ENCODE peak calls at places on chromosomes 4 and X, in four cellular contexts. M, D, V and F are unnamed samples.

GRCh38 chr4:30605616-30606015 is 114.6 kb upstream of the PCDH7 start:
- DNase-seq in M (no peak), D (no peak), V (no peak), F (peak)

GRCh38 chr4:14329228-14329627 is 673.1 kb upstream of the CPEB2 start:
- DNase-seq in M (no peak), D (no peak), V (no peak), F (no peak)

GRCh38 chrX:10071451-10072163 is 85.2 kb upstream of the CLCN4 start:
- DNase-seq in M (no peak), D (peak), V (no peak), F (no peak)

GRCh38 chr4:86484241-86484640 is 109.9 kb upstream of the PTPN13 start:
- DNase-seq in M (no peak), D (no peak), V (no peak), F (peak)

GRCh38 chr4:80438016-80438415 is 102.5 kb downstream of the CFAP299 start:
- DNase-seq in M (no peak), D (no peak), V (no peak), F (no peak)

GRCh38 chr4:26568446-26568994 is 15.4 kb upstream of the TBC1D19 start:
- DNase-seq in M (no peak), D (peak), V (no peak), F (peak)

GRCh38 chr4:176277162-176277904 is 8.3 kb upstream of the ASB5 start:
- DNase-seq in M (no peak), D (peak), V (no peak), F (peak)

GRCh38 chr4:83282049-83282535 is 2.5 kb downstream of the COQ2 start:
- DNase-seq in M (no peak), D (peak), V (no peak), F (peak)

GRCh38 chr4:48578132-48578964 is 88.3 kb downstream of the ZAR1 start:
- DNase-seq in M (peak), D (peak), V (no peak), F (peak)

GRCh38 chr4:15982833-15983528 is 20.0 kb upstream of the FGFBP2 start:
- DNase-seq in M (no peak), D (no peak), V (no peak), F (no peak)

GRCh38 chr4:54228563-54229501 is at the start of gene PDGFRA:
- DNase-seq in M (peak), D (peak), V (no peak), F (peak)

GRCh38 chr4:128660361-128660964 is 149.0 kb upstream of the JADE1 start:
- DNase-seq in M (no peak), D (peak), V (no peak), F (no peak)

GRCh38 chr4:38075370-38076152 is 115.4 kb downstream of the PTTG2 start:
- DNase-seq in M (no peak), D (peak), V (no peak), F (no peak)

GRCh38 chr4:136036744-136037143 is 1495.5 kb downstream of the PCDH18 start:
- DNase-seq in M (no peak), D (peak), V (no peak), F (peak)

GRCh38 chrX:13778916-13779315 is 38.0 kb downstream of the GPM6B start:
- DNase-seq in M (no peak), D (peak), V (no peak), F (no peak)

GRCh38 chrX:11309220-11309619 is 16.0 kb downstream of the AMELX start:
- DNase-seq in M (no peak), D (no peak), V (no peak), F (no peak)

DNA sequence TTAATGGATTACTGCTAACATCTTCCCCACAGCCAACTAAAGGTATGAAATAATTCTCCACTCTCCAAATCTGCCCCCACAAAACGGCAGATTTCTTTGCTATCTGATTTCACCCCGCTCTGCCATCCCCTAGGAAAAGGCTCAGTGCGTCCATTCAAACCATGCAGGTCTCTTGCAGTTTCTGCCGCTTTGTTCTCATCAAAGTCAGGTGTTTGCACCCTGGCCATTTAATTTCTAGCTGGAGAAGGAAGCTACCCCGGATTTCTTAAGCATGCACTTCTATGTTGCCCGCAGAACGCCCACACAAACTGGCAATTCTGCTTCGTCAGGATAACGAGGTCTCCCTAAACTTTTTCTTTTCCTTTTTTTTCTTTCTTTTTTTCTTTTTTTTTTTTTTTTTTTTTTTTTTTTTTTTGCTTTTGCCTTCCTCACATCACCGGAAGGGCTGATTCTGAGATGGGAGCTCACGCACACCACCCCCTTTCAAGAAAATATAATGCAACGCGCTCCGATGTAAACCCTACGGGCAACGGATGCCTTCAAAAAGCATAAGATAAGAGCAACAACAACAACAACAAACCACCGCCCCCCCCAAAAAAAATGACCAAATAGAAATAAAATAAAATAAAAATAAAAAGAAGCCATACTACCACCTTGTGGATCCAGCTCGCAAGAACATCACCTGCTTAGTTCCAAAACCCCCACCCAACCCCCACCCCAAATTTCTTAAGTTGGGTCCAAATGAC is 3.2 kb downstream of the NLGN4X start:
- DNase-seq in M (no peak), D (no peak), V (no peak), F (no peak)
- H3K4me3 ChIP-seq in M (no peak), D (no peak), V (peak), F (peak)

GRCh38 chrX:19885732-19886131 is 1.7 kb downstream of the SH3KBP1 start:
- DNase-seq in M (no peak), D (no peak), V (no peak), F (no peak)
- H3K4me3 ChIP-seq in M (no peak), D (peak), V (peak), F (no peak)

GRCh38 chr4:1773754-1774153 is 19.3 kb upstream of the FGFR3 start:
- DNase-seq in M (no peak), D (no peak), V (no peak), F (no peak)

GRCh38 chr4:1771555-1772305 is 21.4 kb upstream of the FGFR3 start:
- DNase-seq in M (no peak), D (no peak), V (no peak), F (no peak)

GRCh38 chr4:1770245-1770644 is 22.8 kb upstream of the FGFR3 start:
- DNase-seq in M (no peak), D (no peak), V (no peak), F (no peak)

GRCh38 chr4:1770791-1771231 is 22.3 kb upstream of the FGFR3 start:
- DNase-seq in M (no peak), D (no peak), V (no peak), F (no peak)

DNA sequence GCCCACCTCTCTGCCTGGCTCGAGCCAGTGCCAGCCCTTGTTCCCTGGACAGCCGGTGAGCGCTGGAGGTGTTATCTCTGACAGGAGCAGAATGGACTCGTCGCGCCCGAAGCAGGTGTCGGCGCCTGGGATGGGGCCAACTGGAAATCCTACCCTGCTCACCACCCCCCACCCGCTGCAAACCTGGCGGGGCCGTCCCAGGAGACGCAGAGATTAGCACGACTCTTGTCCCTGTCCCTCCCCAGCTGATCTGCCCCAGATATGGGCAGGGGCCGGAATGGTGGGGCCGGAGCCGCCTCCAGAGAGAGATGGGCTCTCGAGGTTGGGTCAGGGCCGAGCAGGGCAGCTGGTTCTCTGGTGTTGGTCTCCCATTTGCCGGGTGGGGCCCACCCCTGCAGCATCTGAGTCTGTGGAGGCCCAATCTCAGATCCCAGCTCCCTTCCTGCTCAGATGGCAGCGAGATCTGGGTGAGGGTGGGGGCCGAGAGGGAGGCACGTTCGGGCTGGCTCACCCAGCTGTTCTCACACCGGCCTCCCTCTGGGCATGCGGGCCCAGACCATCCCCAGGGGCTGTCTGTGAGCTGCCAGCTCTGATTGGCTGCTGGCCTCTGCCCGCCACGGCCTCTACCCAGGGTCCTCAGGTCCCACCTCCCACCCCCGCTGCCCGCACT is 20.1 kb upstream of the FGFR3 start:
- DNase-seq in M (no peak), D (no peak), V (no peak), F (no peak)
- H3K4me3 ChIP-seq in M (no peak), D (no peak), V (no peak), F (no peak)

GRCh38 chrX:104136241-104137019 is 20.4 kb downstream of the SLC25A53 start:
- DNase-seq in M (no peak), D (peak), V (no peak), F (peak)
- H3K4me3 ChIP-seq in M (no peak), D (peak), V (peak), F (peak)

DNA sequence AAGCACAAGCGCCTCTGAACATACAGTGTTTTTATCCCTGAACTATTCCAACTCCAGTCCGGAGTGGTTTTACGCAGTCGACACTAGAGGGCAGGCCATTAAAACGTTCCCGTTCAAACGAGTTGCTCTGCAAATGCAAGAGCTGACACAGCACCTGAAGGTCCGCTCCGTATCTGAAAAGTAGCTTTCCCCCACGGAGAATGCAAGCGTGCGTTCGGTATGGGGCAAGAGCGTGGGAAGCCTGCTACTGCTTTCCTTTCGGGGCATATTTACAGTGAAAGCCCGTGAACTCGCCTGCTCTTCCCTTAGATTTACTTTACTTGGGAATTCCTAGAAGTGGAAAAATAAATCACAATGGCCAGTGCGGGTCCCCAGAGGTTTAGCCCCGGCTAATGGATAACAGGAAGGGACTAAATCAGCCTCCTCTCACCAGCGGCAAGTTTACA is 190.8 kb downstream of the TSPAN5 start:
- DNase-seq in M (peak), D (peak), V (peak), F (peak)
- H3K4me3 ChIP-seq in M (no peak), D (peak), V (peak), F (peak)

GRCh38 chr4:4254179-4254578 is 6.2 kb upstream of the TMEM128 start:
- DNase-seq in M (no peak), D (no peak), V (no peak), F (no peak)

GRCh38 chr4:4260185-4260751 is 12.2 kb upstream of the TMEM128 start:
- DNase-seq in M (no peak), D (peak), V (no peak), F (peak)

GRCh38 chr4:4254666-4255065 is 6.6 kb upstream of the TMEM128 start:
- DNase-seq in M (no peak), D (no peak), V (no peak), F (no peak)

GRCh38 chr4:4256799-4257198 is 8.8 kb upstream of the TMEM128 start:
- DNase-seq in M (no peak), D (no peak), V (no peak), F (no peak)

GRCh38 chr4:4259484-4260100 is 11.6 kb upstream of the TMEM128 start:
- DNase-seq in M (no peak), D (no peak), V (no peak), F (no peak)
- H3K4me3 ChIP-seq in M (no peak), D (no peak), V (no peak), F (no peak)